ENCODE peak calls at places on chromosomes 4 and X, in six cellular contexts. X, G, M, E, A and F are unnamed samples.

GRCh38 chrX:129108936-129109335 is 414.4 kb downstream of the SMARCA1 start:
- DNase-seq in X (no peak), G (no peak), M (no peak), E (no peak), A (no peak), F (no peak)

GRCh38 chr4:42371306-42372063 is 25.8 kb upstream of the SHISA3 start:
- DNase-seq in X (peak; percentile 60), G (no peak), M (no peak), E (no peak), A (peak; percentile 8), F (peak; percentile 59)

GRCh38 chr4:184313058-184313709 is 95.5 kb upstream of the ENPP6 start:
- DNase-seq in X (no peak), G (no peak), M (no peak), E (peak; percentile 6), A (no peak), F (no peak)

GRCh38 chr4:41281038-41281634 is 24.4 kb downstream of the UCHL1 start:
- DNase-seq in X (peak; percentile 77), G (peak; percentile 84), M (no peak), E (peak; percentile 50), A (peak; percentile 63), F (peak; percentile 85)

GRCh38 chr4:15034071-15034764 is 31.9 kb downstream of the CPEB2 start:
- DNase-seq in X (peak; percentile 68), G (no peak), M (no peak), E (no peak), A (peak; percentile 91), F (peak; percentile 79)

GRCh38 chr4:70895405-70895804 is 6.8 kb upstream of the MOB1B start:
- DNase-seq in X (no peak), G (no peak), M (no peak), E (no peak), A (no peak), F (peak; percentile 54)

GRCh38 chr4:183337833-183338232 is 15.6 kb upstream of the CLDN24 start:
- DNase-seq in X (no peak), G (no peak), M (no peak), E (no peak), A (no peak), F (no peak)

GRCh38 chrX:104502460-104502859 is 63.5 kb upstream of the IL1RAPL2 start:
- DNase-seq in X (no peak), G (no peak), M (no peak), E (no peak), A (no peak), F (no peak)

GRCh38 chr4:84927428-84927827 is 39.1 kb downstream of the WDFY3 start:
- DNase-seq in X (no peak), G (no peak), M (no peak), E (no peak), A (no peak), F (no peak)

GRCh38 chrX:13190051-13190450 is 129.8 kb downstream of the ATXN3L start:
- DNase-seq in X (no peak), G (no peak), M (no peak), E (no peak), A (no peak), F (no peak)

GRCh38 chr4:183797445-183798248 is 107.5 kb upstream of the STOX2 start:
- DNase-seq in X (no peak), G (peak; percentile 31), M (no peak), E (peak; percentile 61), A (peak; percentile 19), F (no peak)

GRCh38 chr4:179151770-179152169 is 1709.5 kb upstream of the AGA start:
- DNase-seq in X (no peak), G (no peak), M (no peak), E (no peak), A (no peak), F (no peak)

GRCh38 chrX:121949041-121949760 is 901.8 kb downstream of the GLUD2 start:
- DNase-seq in X (no peak), G (no peak), M (no peak), E (no peak), A (no peak), F (no peak)

DNA sequence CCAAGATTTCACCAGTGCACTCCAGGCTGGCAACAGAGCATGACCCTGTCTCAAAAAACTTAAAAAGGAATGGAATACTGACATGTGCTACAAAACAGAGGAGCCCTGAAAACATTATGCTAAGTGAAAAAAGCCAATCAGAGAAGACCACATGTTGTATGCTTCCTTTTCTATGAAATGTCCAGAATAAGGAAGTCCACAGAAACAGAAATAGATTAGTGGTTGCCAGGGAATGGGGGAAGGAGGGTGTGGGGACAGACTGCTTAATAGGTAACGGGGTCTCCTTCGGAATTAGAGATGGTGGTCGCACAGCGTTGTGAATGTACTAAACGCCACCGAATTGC is 30.1 kb upstream of the KIAA0232 start:
- DNase-seq in X (no peak), G (no peak), M (no peak), E (no peak), A (no peak), F (no peak)
- H2AFZ ChIP-seq in X (no peak overlapping the region), G (no peak overlapping the region), M (no peak overlapping the region), E (no peak overlapping the region), A (no peak overlapping the region), F (no peak overlapping the region)

GRCh38 chr4:112519689-112520597 is 4.0 kb upstream of the NEUROG2 start:
- DNase-seq in X (no peak), G (peak; percentile 51), M (no peak), E (peak; percentile 75), A (no peak), F (no peak)
- H3K4me1 ChIP-seq in X (no peaks in the 10 kb centered on the region), G (peaks cover 32% of the 10 kb centered on the region), M (peaks cover 9% of the 10 kb centered on the region), E (no peaks in the 10 kb centered on the region), A (peaks cover 18% of the 10 kb centered on the region), F (peaks cover 32% of the 10 kb centered on the region)

DNA sequence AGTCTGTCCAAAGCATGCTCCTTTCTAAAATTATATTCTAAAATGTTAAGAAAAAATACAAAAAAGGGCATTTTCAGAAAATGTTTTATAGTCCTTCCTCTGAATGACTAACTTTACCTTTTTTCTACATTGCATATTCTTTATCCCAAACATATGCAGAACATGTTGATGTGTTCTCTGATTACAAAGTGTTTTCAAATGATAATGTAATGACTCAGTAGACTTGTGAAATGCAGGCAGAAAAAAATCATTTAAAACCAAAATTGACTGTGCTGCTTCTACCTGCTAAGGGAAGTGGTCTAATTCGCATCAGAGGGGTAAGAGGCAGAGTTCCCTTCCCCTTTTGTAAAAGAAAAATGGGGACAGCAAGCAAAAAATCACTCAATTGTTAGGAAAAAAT is 22.7 kb upstream of the YTHDC1 start:
- DNase-seq in X (peak; percentile 40), G (no peak), M (no peak), E (no peak), A (no peak), F (no peak)
- H3K18ac ChIP-seq in X (peak overlapping the region; percentile 78), G (no peak overlapping the region), M (no peak overlapping the region), E (no peak overlapping the region), A (no peak overlapping the region), F (no peak overlapping the region)

GRCh38 chr4:170674176-170674575 is 584.4 kb upstream of the AADAT start:
- DNase-seq in X (peak; percentile 3), G (no peak), M (no peak), E (no peak), A (no peak), F (no peak)

GRCh38 chr4:170667814-170668213 is 578.1 kb upstream of the AADAT start:
- DNase-seq in X (no peak), G (no peak), M (no peak), E (no peak), A (no peak), F (no peak)

GRCh38 chr4:170675568-170676262 is 586.0 kb upstream of the AADAT start:
- DNase-seq in X (peak; percentile 2), G (no peak), M (no peak), E (no peak), A (no peak), F (peak; percentile 51)

GRCh38 chr4:170671171-170671570 is 581.4 kb upstream of the AADAT start:
- DNase-seq in X (no peak), G (no peak), M (no peak), E (no peak), A (no peak), F (no peak)

DNA sequence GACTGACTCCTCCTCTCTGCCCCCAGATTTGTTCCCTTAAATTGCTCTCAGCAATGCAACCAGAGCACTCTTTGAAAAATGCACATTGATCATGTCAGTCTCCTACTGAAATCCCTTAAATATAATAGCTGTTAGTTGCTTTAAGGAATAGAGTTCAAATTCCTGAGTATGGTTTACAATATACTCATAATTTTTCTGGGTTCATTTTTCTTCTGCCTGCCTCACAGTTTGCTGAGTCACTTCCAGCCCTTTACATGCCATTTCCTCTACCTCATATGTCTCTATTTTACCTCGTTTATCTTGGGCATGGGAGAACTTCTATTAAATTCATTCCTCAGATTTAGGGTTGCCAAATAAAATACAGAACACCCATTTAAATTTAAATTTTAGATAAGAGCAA is 582.8 kb upstream of the AADAT start:
- DNase-seq in X (peak; percentile 8), G (no peak), M (no peak), E (no peak), A (no peak), F (peak; percentile 42)
- H2AFZ ChIP-seq in X (no peak overlapping the region), G (no peak overlapping the region), M (peak overlapping the region; percentile 88), E (no peak overlapping the region), A (no peak overlapping the region), F (no peak overlapping the region)

DNA sequence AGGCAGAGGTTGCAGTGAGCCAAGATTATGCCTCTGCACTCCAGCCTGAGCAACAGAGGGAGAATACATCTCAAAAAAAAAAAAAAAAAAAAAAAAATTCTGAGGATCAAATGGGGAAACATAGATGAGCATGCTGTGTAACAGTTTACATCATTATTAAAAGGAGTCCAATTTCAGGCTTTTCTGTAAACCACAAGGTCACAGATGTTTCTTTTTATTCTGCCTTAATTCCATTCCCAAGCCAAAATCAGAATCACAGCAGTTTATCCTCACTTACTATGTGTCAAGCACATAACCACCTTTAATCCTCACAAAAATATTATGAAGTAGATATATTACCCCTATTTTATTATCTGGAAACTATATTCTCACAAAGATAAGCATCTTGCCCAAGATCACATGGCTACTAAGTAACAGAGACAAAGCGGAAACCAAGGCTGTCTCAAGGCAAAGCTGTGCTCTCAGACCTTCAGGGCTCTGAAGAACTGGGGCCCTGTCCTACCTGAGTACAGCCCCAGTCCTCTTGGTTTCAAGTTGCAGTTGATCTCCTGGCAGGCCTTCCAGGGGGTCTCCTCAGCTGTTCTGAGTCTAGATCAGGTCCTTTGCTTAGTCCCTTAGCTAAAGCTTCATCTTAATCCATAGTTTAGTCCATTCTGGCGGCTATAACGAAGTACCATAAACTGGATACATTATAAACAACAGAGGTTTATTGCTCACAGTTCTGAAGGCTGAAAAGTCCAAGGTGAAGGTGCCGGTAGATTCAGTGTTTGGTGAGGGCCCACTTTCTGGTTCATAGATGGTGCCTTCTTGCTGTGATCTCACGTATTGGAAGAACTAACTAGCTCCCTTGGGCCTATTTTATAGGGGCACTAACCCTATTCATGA is 141.3 kb downstream of the PALLD start:
- DNase-seq in X (peak; percentile 78), G (no peak), M (no peak), E (no peak), A (no peak), F (peak; percentile 33)
- H3K4me1 ChIP-seq in X (peaks cover 18% of the 10 kb centered on the region), G (peaks cover 9% of the 10 kb centered on the region), M (peaks cover 2% of the 10 kb centered on the region), E (no peaks in the 10 kb centered on the region), A (peaks cover 41% of the 10 kb centered on the region), F (peaks cover 24% of the 10 kb centered on the region)

DNA sequence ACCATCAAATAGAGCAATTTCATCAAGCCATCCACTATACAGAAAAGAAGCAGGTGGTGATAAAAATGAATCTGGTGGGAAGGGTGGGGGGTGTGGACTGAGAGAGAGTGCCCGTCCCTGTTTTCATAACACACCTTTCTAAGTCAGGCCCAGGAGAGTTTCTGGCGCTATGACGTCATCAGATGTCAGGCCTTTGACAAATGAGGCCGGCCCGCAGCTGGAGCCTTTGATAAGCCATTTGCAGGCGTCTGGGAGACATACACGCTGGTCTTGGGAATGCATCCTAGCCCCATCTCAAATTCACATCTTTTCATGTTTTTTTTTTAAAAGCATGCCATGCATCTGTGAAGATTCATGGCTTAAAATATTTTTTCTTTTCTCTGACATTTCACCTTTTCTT is 404.5 kb downstream of the BCOR start:
- DNase-seq in X (no peak), G (no peak), M (no peak), E (no peak), A (peak; percentile 76), F (no peak)
- H3K18ac ChIP-seq in X (no peak overlapping the region), G (no peak overlapping the region), M (no peak overlapping the region), E (no peak overlapping the region), A (no peak overlapping the region), F (no peak overlapping the region)